ENCODE peak calls at places on chromosomes 16 and 17, in eight cellular contexts. G is stimulated activated CD8-positive, alpha-beta memory T cell treated with anti-CD3 and anti-CD28 coated beads, Interleukin-2, amount 100 ng/mL, for 1 hour; N is HCEC 1CT; M is pancreas; T is fibroblast of the aortic adventitia; J is stimulated activated naive CD4-positive, alpha-beta T cell; F is fibroblast of gingiva; Y is stimulated activated naive B cell treated with anti-CD40 and anti-IgM and Interleukin-4, amounts not matched to agents 10 μg/mL and 1 μg/mL and 100 μg/mL, for 72 hours. Z is an unnamed sample.

GRCh38 chr17:47877368-47878034 is 18.5 kb upstream of the SP2 start:
- DNase-seq in J (no peak), Y (no peak), T (no peak), M (no peak), G (no peak), N (no peak), F (no peak), Z (no peak)

GRCh38 chr17:42340691-42341127 is 47.5 kb downstream of the STAT3 start:
- DNase-seq in J (no peak), F (no peak), Y (no peak), T (no peak), G (no peak), M (no peak), N (no peak), Z (no peak)

GRCh38 chr16:64346080-64346479 is 775.8 kb downstream of the CDH11 start:
- DNase-seq in Y (no peak), N (no peak), J (no peak), M (no peak), F (no peak), T (no peak), G (no peak), Z (no peak)

GRCh38 chr17:64355536-64356303 is 34.9 kb downstream of the PECAM1 start:
- DNase-seq in Y (no peak), M (no peak), N (peak; percentile 83), G (no peak), J (no peak), F (peak; percentile 71), T (peak; percentile 61), Z (no peak)

GRCh38 chr17:28975031-28975430 is 23.7 kb upstream of the PHF12 start:
- DNase-seq in Y (no peak), T (no peak), J (no peak), F (no peak), M (no peak), G (no peak), N (no peak), Z (no peak)

GRCh38 chr16:78102122-78102660 is 2.7 kb downstream of the WWOX start:
- DNase-seq in J (no peak), M (peak; percentile 31), F (no peak), N (no peak), Y (no peak), T (no peak), G (no peak), Z (no peak)

GRCh38 chr16:68833251-68833650 is 10.1 kb upstream of the TANGO6 start:
- DNase-seq in G (no peak), J (no peak), F (no peak), M (no peak), Y (no peak), N (no peak), T (no peak), Z (no peak)

GRCh38 chr16:69112285-69113129 is 7.1 kb downstream of the HAS3 start:
- DNase-seq in N (no peak), Y (no peak), T (peak; percentile 35), F (peak; percentile 24), M (peak; percentile 82), G (no peak), J (no peak), Z (peak; percentile 44)

GRCh38 chr16:14486520-14487303 is 143.3 kb downstream of the PARN start:
- DNase-seq in Y (no peak), T (peak; percentile 98), M (peak; percentile 85), F (peak; percentile 94), J (no peak), G (no peak), N (peak; percentile 88), Z (peak; percentile 95)

GRCh38 chr17:44444735-44445105 is 55.3 kb upstream of the ITGA2B start:
- DNase-seq in T (peak; percentile 20), F (peak; percentile 49), G (no peak), Y (no peak), M (no peak), J (no peak), N (peak; percentile 89), Z (peak; percentile 19)

GRCh38 chr17:230371-230770 is 48.9 kb upstream of the DOC2B start:
- DNase-seq in F (no peak), N (no peak), Y (no peak), M (peak; percentile 7), G (no peak), J (no peak), T (no peak), Z (no peak)

GRCh38 chr17:238964-239259 is 57.5 kb upstream of the DOC2B start:
- DNase-seq in Y (no peak), J (no peak), M (peak; percentile 1), T (no peak), N (no peak), G (no peak), F (no peak), Z (no peak)

GRCh38 chr17:36683387-36683786 is 82.0 kb downstream of the MRM1 start:
- DNase-seq in F (no peak), G (no peak), N (no peak), M (no peak), Y (no peak), J (no peak), T (no peak), Z (no peak)

GRCh38 chr17:29612404-29613370 is 10.0 kb downstream of the CORO6 start:
- DNase-seq in Y (no peak), N (no peak), F (no peak), J (no peak), T (no peak), M (peak; percentile 32), G (no peak), Z (no peak)

GRCh38 chr17:34781071-34781470 is 180.2 kb downstream of the CCT6B start:
- DNase-seq in T (no peak), J (no peak), M (no peak), F (no peak), N (no peak), G (no peak), Y (no peak), Z (no peak)

GRCh38 chr16:78884199-78884598 is 716.3 kb downstream of the MAF start:
- DNase-seq in G (no peak), Y (no peak), N (no peak), F (no peak), J (no peak), T (no peak), M (no peak), Z (no peak)

GRCh38 chr16:86571197-86571915 is 4.7 kb downstream of the FOXC2 start:
- DNase-seq in F (no peak), M (no peak), N (no peak), J (no peak), T (no peak), Y (no peak), G (no peak), Z (no peak)

GRCh38 chr17:48605409-48605864 is 651 bp upstream of the HOXB6 start:
- DNase-seq in J (no peak), N (no peak), F (no peak), M (no peak), T (no peak), G (no peak), Y (no peak), Z (no peak)

GRCh38 chr17:62444063-62444462 is 20.4 kb downstream of the METTL2A start:
- DNase-seq in J (no peak), G (no peak), F (no peak), Y (no peak), T (no peak), N (no peak), M (no peak), Z (no peak)

GRCh38 chr17:81037783-81038733 is 3.1 kb downstream of the BAIAP2 start:
- DNase-seq in F (no peak), G (no peak), N (no peak), J (no peak), M (peak; percentile 67), Y (no peak), T (no peak), Z (no peak)

GRCh38 chr16:81429045-81429521 is 15.5 kb upstream of the CMIP start:
- DNase-seq in N (peak; percentile 36), G (no peak), F (peak; percentile 50), J (no peak), M (peak; percentile 83), Y (no peak), T (peak; percentile 53), Z (no peak)

GRCh38 chr17:28226563-28226962 is 92.4 kb upstream of the TMEM97 start:
- DNase-seq in G (no peak), Y (no peak), T (no peak), J (no peak), N (no peak), F (no peak), M (no peak), Z (no peak)

GRCh38 chr17:37490022-37490587 is 414 bp downstream of the DUSP14 start:
- DNase-seq in T (peak; percentile 48), M (peak; percentile 74), F (peak; percentile 53), N (peak; percentile 49), J (peak; percentile 62), Y (peak; percentile 73), G (peak; percentile 55), Z (peak; percentile 89)

GRCh38 chr16:17159616-17160015 is 311.1 kb downstream of the XYLT1 start:
- DNase-seq in J (no peak), M (no peak), T (no peak), F (no peak), Y (no peak), G (no peak), N (no peak), Z (no peak)

GRCh38 chr17:55735784-55736405 is 13.2 kb upstream of the TMEM100 start:
- DNase-seq in F (peak; percentile 70), J (peak; percentile 11), T (peak; percentile 73), Y (peak; percentile 4), N (peak; percentile 61), M (no peak), G (no peak), Z (peak; percentile 86)

GRCh38 chr17:59829217-59830006 is 63.3 kb downstream of the TUBD1 start:
- DNase-seq in N (peak; percentile 98), J (no peak), T (peak; percentile 99), G (no peak), Y (peak; percentile 77), F (peak; percentile 81), M (no peak), Z (peak; percentile 87)

GRCh38 chr17:76262732-76263344 is 2.3 kb upstream of the UBALD2 start:
- DNase-seq in T (no peak), Y (peak; percentile 67), M (peak; percentile 71), F (no peak), G (no peak), N (no peak), J (no peak), Z (no peak)

GRCh38 chr16:3878610-3879009 is 1.9 kb downstream of the CREBBP start:
- DNase-seq in J (no peak), Y (no peak), T (peak; percentile 53), F (no peak), G (no peak), M (no peak), N (no peak), Z (peak; percentile 55)

GRCh38 chr17:27553019-27553511 is 77.9 kb upstream of the LGALS9 start:
- DNase-seq in N (no peak), G (no peak), F (no peak), M (peak; percentile 84), J (no peak), T (peak; percentile 36), Y (no peak), Z (no peak)

GRCh38 chr16:85936761-85937343 is 37.9 kb downstream of the IRF8 start:
- DNase-seq in T (no peak), F (no peak), G (no peak), M (no peak), J (no peak), N (no peak), Y (no peak), Z (no peak)

GRCh38 chr16:35510701-35511100 is 2051.3 kb downstream of the TP53TG3F start:
- DNase-seq in M (no peak), F (no peak), G (no peak), N (no peak), Y (no peak), J (no peak), T (no peak), Z (no peak)

Z was measured in adipocyte.